ENCODE peak calls at places on chromosome 21, in seven cellular contexts. Y is stimulated activated memory B cell treated with anti-CD40 and anti-IgM and Interleukin-4, amounts not matched to agents 10 μg/mL and 1 μg/mL and 100 μg/mL, for 72 hours; P is activated B cell treated with CpG ODN at 0.5 μM for 24 hours; V is naive thymus-derived CD8-positive, alpha-beta T cell; L is pancreas; H is K562; E is upper lobe of left lung. M is an unnamed sample.
A peak's percentile ranks its signal among the peaks of the same experiment; 100 is the strongest.

GRCh38 chr21:29524055-29524454 is 225.3 kb downstream of the BACH1 start:
- ATAC-seq in P (no peak), L (no peak), Y (no peak), E (no peak), H (no peak), V (no peak), M (no peak)

GRCh38 chr21:26097475-26097874 is 73.1 kb downstream of the APP start:
- ATAC-seq in H (no peak), E (no peak), P (no peak), V (no peak), Y (no peak), L (no peak), M (no peak)

GRCh38 chr21:33212159-33212851 is 17.4 kb upstream of the IFNAR2 start:
- ATAC-seq in L (no peak), H (peak; percentile 77), V (peak; percentile 46), E (no peak), P (no peak), Y (no peak), M (no peak)

GRCh38 chr21:14569868-14570267 is 23.8 kb upstream of the SAMSN1 start:
- ATAC-seq in E (no peak), H (no peak), L (no peak), P (no peak), V (no peak), Y (no peak), M (no peak)

GRCh38 chr21:15667824-15668223 is 62.0 kb upstream of the USP25 start:
- ATAC-seq in H (no peak), V (no peak), E (no peak), L (no peak), Y (no peak), P (no peak), M (no peak)

GRCh38 chr21:44074315-44074958 is 32.8 kb upstream of the PWP2 start:
- ATAC-seq in L (no peak), E (no peak), P (no peak), V (peak; percentile 93), H (no peak), Y (no peak), M (no peak)

GRCh38 chr21:33070921-33071877 is 1.3 kb downstream of the OLIG1 start:
- ATAC-seq in Y (no peak), V (peak; percentile 50), L (no peak), E (no peak), P (no peak), H (no peak), M (peak; percentile 22)

GRCh38 chr21:32298658-32299081 is at the start of gene MRAP:
- ATAC-seq in Y (no peak), L (no peak), E (peak; percentile 43), V (no peak), H (peak; percentile 74), P (no peak), M (no peak)

GRCh38 chr21:45128613-45129226 is 54.3 kb downstream of the ADARB1 start:
- ATAC-seq in H (peak; percentile 65), Y (peak; percentile 92), V (peak; percentile 100), E (peak; percentile 84), L (peak; percentile 93), P (peak; percentile 93), M (peak; percentile 93)